ENCODE peak calls at places on chromosome 22, in six cellular contexts. I is A549, M is endothelial cell of umbilical vein, G is K562, O is GM12878, U is HepG2. J is an unnamed sample.

GRCh38 chr22:46652081-46652929 is 32.1 kb downstream of the GRAMD4 start:
- DNase-seq in I (peak), G (peak), O (no peak), U (peak), M (peak), J (peak)

GRCh38 chr22:39309364-39309861 is 10.0 kb downstream of the RPL3 start:
- DNase-seq in G (no peak), I (no peak), M (no peak), U (no peak), O (no peak), J (no peak)

GRCh38 chr22:27719535-27720227 is 81.9 kb downstream of the MN1 start:
- DNase-seq in I (peak), M (no peak), O (no peak), U (peak), G (peak), J (peak)

GRCh38 chr22:27749597-27750225 is 51.8 kb downstream of the MN1 start:
- DNase-seq in G (no peak), O (no peak), U (no peak), M (no peak), I (no peak), J (no peak)

GRCh38 chr22:30290679-30291333 is 1.5 kb upstream of the CASTOR1 start:
- DNase-seq in U (peak), M (peak), G (no peak), O (no peak), I (no peak), J (peak)

GRCh38 chr22:20238567-20239062 is 29.5 kb downstream of the RTN4R start:
- DNase-seq in M (peak), G (peak), I (peak), O (no peak), U (peak), J (peak)

GRCh38 chr22:20428496-20429253 is 8.9 kb downstream of the SCARF2 start:
- DNase-seq in U (no peak), M (no peak), I (no peak), O (no peak), G (no peak), J (no peak)

GRCh38 chr22:50568626-50569025 is 5.9 kb upstream of the SYCE3 start:
- DNase-seq in M (no peak), I (no peak), U (peak), G (peak), O (no peak), J (no peak)

GRCh38 chr22:49340406-49340805 is 487.3 kb downstream of the BRD1 start:
- DNase-seq in U (no peak), M (no peak), G (no peak), I (no peak), O (no peak), J (no peak)

GRCh38 chr22:35627267-35628041 is 10.3 kb upstream of the MB start:
- DNase-seq in O (no peak), G (peak), I (peak), U (peak), M (peak), J (peak)
- TF ChIP-seq POLR2A in O (no peak), G (no peak), I (no peak), U (peak), M (peak), J (no peak)

GRCh38 chr22:17269607-17270261 is 50.5 kb upstream of the ADA2 start:
- DNase-seq in G (no peak), M (no peak), I (no peak), O (no peak), U (no peak), J (no peak)

GRCh38 chr22:17268501-17269223 is 49.4 kb upstream of the ADA2 start:
- DNase-seq in I (no peak), M (no peak), U (no peak), G (peak), O (no peak), J (no peak)

GRCh38 chr22:17271711-17272451 is 52.6 kb upstream of the ADA2 start:
- DNase-seq in O (no peak), G (no peak), U (no peak), M (no peak), I (no peak), J (no peak)

GRCh38 chr22:17267661-17268330 is 48.6 kb upstream of the ADA2 start:
- DNase-seq in M (no peak), O (no peak), G (no peak), U (no peak), I (no peak), J (no peak)

GRCh38 chr22:17269224-17269606 is 50.0 kb upstream of the ADA2 start:
- DNase-seq in O (no peak), U (no peak), M (no peak), G (no peak), I (no peak), J (no peak)
- TF ChIP-seq MYC in O (no peak), U (no peak), M (no peak), G (no peak), I (no peak), J (no peak)

DNA sequence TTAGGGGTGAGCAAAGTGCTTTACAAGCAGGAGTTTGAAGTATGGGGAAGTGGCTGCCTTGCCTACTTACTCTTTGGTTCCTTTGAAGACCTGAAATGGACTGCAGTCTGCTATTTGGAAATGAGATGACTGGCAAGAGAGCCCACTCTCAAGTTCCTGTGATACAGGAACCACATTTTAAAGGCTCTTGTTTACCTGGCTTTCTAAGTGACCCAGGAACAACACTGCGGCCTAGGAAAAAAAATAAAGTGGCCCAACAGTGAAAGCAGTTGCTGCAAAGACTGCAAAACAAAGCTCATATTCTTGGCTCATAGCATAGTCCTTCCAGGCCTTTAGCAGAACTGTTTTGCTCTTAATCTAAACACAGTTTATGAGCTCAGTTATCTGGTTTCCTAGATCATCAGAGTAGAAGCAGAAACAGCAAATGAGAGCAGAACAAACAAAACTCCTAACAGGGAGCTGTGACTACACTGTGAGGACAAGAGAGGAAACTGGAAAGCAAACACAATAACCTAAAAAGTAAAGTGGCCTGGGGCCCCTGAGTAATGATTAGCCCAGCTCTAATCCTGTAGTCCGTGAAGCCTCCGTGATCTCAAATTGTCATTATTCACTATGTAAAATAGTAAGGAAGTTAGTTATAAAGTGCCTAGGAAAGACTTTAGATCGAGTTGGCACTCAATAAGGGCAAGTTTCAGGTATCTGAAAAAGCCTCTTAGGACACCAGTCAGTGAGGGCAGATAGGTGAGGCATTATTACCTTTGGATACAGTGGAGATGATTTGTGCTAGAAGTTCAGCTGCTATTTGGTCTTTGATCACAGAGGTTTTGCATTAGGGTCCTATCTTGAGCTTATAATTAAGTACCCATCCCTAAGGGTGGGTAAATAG is 11.5 kb downstream of the CCDC117 start:
- DNase-seq in M (peak), I (peak), G (no peak), U (peak), O (no peak), J (no peak)
- TF ChIP-seq MAX in M (no peak), I (no peak), G (no peak), U (peak), O (no peak), J (no peak)

DNA sequence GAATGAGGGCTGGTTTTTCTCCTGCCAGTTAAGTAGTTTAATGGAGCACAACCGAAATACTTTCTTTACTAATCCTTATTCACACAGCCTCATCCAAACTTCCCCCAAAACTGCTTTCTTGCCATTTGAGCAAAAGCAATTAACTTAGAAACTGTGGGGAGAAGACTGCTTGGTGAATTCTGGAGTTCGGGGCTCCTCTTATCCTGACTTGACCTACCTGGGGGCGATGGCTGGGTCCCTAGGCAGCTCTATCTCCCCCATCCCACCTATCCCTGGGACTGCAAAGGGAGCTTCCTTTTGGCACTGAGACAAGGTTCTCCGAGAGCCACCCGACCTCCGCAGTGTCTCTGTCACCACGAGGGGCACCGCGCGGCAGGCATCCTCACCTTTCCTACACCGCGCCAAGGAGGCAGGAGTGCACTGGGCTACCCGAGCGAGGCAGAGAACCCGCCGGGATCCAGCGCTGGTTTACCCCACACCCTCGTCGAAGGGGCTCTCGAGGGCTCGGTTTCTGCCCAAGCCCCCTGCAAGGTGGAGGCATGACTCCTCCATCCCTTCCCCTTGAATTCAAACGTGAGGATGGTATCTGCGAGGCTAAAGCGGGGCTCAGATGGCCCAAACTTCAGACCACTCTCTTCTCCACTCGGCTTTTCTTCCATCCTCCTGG is 731 bp downstream of the DESI1 start:
- DNase-seq in U (peak), G (peak), I (no peak), M (no peak), O (no peak), J (peak)
- TF ChIP-seq POLR2A in U (no peak), G (no peak), I (no peak), M (no peak), O (peak), J (no peak)

GRCh38 chr22:42608481-42609361 is 6.0 kb downstream of the POLDIP3 start:
- DNase-seq in O (no peak), U (no peak), I (no peak), G (no peak), M (peak), J (no peak)
- TF ChIP-seq MYC in O (no peak), U (no peak), I (no peak), G (no peak), M (no peak), J (no peak)

J was measured in NB4.